ENCODE peak calls at places on chromosomes 3 and 15, in six cellular contexts. P is mammary epithelial cell, W is OCI-LY7, Q is IMR-90, B is GM23248, C is H9. Z is an unnamed sample.

GRCh38 chr3:131172502-131172901 is 145.8 kb downstream of the NEK11 start:
- DNase-seq in Q (no peak), B (no peak), P (no peak), C (no peak), W (no peak), Z (no peak)

GRCh38 chr3:136838641-136839555 is 20.0 kb downstream of the SLC35G2 start:
- DNase-seq in P (peak), B (peak), W (no peak), Q (peak), C (no peak), Z (peak)

GRCh38 chr3:190375250-190375649 is 12.7 kb upstream of the CLDN16 start:
- DNase-seq in W (no peak), P (peak), Q (no peak), B (no peak), C (no peak), Z (no peak)

GRCh38 chr3:163129287-163129686 is 1632.7 kb downstream of the OTOL1 start:
- DNase-seq in C (no peak), P (no peak), B (no peak), W (no peak), Q (no peak), Z (no peak)

GRCh38 chr15:30038667-30039523 is 43.9 kb upstream of the GOLGA8J start:
- DNase-seq in C (no peak), Q (no peak), B (no peak), W (no peak), P (no peak), Z (no peak)

GRCh38 chr15:82313446-82313845 is 35.8 kb downstream of the GOLGA6L10 start:
- DNase-seq in B (no peak), Q (no peak), W (no peak), C (peak), P (no peak), Z (no peak)

GRCh38 chr3:185225080-185225479 is 28.8 kb downstream of the EHHADH start:
- DNase-seq in P (no peak), B (peak), Q (peak), C (no peak), W (no peak), Z (no peak)

GRCh38 chr3:10594915-10595314 is 89.5 kb upstream of the ATP2B2 start:
- DNase-seq in W (peak), P (peak), C (peak), Q (peak), B (peak), Z (peak)

GRCh38 chr3:126058666-126059065 is 25.3 kb downstream of the SLC41A3 start:
- DNase-seq in C (no peak), W (no peak), Q (no peak), P (no peak), B (no peak), Z (no peak)

GRCh38 chr15:30979457-30979856 is 12.0 kb downstream of the MTMR10 start:
- DNase-seq in Q (no peak), B (no peak), W (no peak), C (no peak), P (no peak), Z (no peak)

GRCh38 chr3:113626513-113627371 is 69.7 kb downstream of the USF3 start:
- DNase-seq in P (peak), B (peak), C (peak), Q (peak), W (peak), Z (peak)

GRCh38 chr15:59380902-59381610 is 8.4 kb upstream of the MYO1E start:
- DNase-seq in W (no peak), P (no peak), C (no peak), B (no peak), Q (no peak), Z (no peak)

GRCh38 chr15:91068436-91068835 is 31.6 kb upstream of the SV2B start:
- DNase-seq in P (peak), B (no peak), W (no peak), Q (no peak), C (no peak), Z (no peak)

GRCh38 chr15:62464705-62465104 is 299.6 kb upstream of the C2CD4B start:
- DNase-seq in W (no peak), C (no peak), P (peak), B (peak), Q (peak), Z (no peak)
- H3K4me2 ChIP-seq in W (no peak), C (no peak), P (no peak), B (peak), Q (peak), Z (peak)

GRCh38 chr3:193742628-193743027 is 149.6 kb downstream of the OPA1 start:
- DNase-seq in Q (no peak), B (no peak), W (peak), C (no peak), P (no peak), Z (no peak)
- H2AFZ ChIP-seq in Q (no peak), B (no peak), W (peak), C (no peak), P (no peak), Z (no peak)

GRCh38 chr3:54681706-54682105 is 246.2 kb downstream of the LRTM1 start:
- DNase-seq in B (peak), Q (no peak), W (no peak), C (no peak), P (no peak), Z (peak)
- H3K4me2 ChIP-seq in B (no peak), Q (no peak), W (no peak), C (no peak), P (no peak), Z (no peak)

GRCh38 chr15:65084500-65085206 is 8.1 kb downstream of the KBTBD13 start:
- DNase-seq in W (no peak), B (no peak), C (no peak), P (no peak), Q (no peak), Z (no peak)
- H2AFZ ChIP-seq in W (no peak), B (no peak), C (no peak), P (no peak), Q (no peak), Z (no peak)

GRCh38 chr3:100500320-100500880 is 8.0 kb downstream of the TMEM45A start:
- DNase-seq in P (no peak), Q (no peak), C (no peak), B (no peak), W (no peak), Z (no peak)

GRCh38 chr3:100492059-100492809 is at the start of gene TMEM45A:
- DNase-seq in B (peak), W (peak), P (peak), Q (peak), C (peak), Z (peak)

GRCh38 chr3:100492810-100493140 is 356 bp downstream of the TMEM45A start:
- DNase-seq in Q (no peak), B (no peak), W (no peak), C (no peak), P (no peak), Z (no peak)

GRCh38 chr3:100499651-100500050 is 7.2 kb downstream of the TMEM45A start:
- DNase-seq in C (no peak), W (no peak), Q (no peak), B (no peak), P (no peak), Z (no peak)

GRCh38 chr3:100496711-100497261 is 4.4 kb downstream of the TMEM45A start:
- DNase-seq in B (peak), C (no peak), P (peak), Q (peak), W (no peak), Z (peak)
- H3K4me2 ChIP-seq in B (peak), C (no peak), P (peak), Q (peak), W (no peak), Z (no peak)

DNA sequence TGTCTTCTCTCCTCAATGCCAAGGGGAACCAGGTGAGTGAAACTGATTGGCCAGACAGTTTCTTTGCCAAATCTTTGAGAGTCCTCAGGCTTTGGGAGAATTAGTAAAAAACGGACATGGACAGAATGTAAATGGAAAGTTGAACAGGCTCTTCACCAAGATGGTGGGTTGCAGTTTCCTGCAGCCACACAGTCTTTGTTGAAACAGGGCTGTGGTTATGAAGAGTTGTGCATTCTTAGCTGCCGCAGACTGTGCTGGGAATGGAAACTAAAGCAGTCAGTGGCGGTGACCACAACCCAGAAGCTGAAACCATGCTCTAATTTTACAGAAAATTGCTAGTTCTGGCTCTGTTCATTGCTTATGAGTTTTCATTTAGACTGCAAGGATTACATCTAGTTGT is 42.1 kb upstream of the TASOR start:
- DNase-seq in P (no peak), B (no peak), C (no peak), W (no peak), Q (no peak), Z (peak)
- H2AFZ ChIP-seq in P (no peak), B (no peak), C (no peak), W (no peak), Q (no peak), Z (no peak)

GRCh38 chr15:64636541-64636940 is 138.8 kb downstream of the RBPMS2 start:
- DNase-seq in P (no peak), B (no peak), Q (no peak), W (no peak), C (no peak), Z (no peak)
- H3K4me2 ChIP-seq in P (no peak), B (no peak), Q (no peak), W (no peak), C (no peak), Z (no peak)

Z was measured in fibroblast of lung.